ENCODE peak calls at places on chromosome 2, in five cellular contexts. N, U, P, X and E are unnamed samples.

GRCh38 chr2:12050381-12050780 is 303.9 kb downstream of the LPIN1 start:
- DNase-seq in X (peak), N (peak), U (peak), P (no peak), E (peak)

GRCh38 chr2:15582645-15583340 is 8.9 kb upstream of the DDX1 start:
- DNase-seq in X (peak), P (no peak), N (no peak), U (peak), E (peak)

GRCh38 chr2:115160523-115161521 is 718.4 kb downstream of the DPP10 start:
- DNase-seq in X (no peak), P (no peak), U (no peak), N (no peak), E (no peak)

GRCh38 chr2:237864940-237865622 is 5.7 kb downstream of the RAMP1 start:
- DNase-seq in X (no peak), U (no peak), P (no peak), N (no peak), E (peak)

GRCh38 chr2:71637736-71638135 is 184.4 kb downstream of the DYSF start:
- DNase-seq in P (no peak), X (no peak), U (no peak), N (no peak), E (no peak)

GRCh38 chr2:6883448-6884122 is 6.0 kb downstream of the RSAD2 start:
- DNase-seq in P (no peak), U (no peak), N (no peak), X (no peak), E (no peak)

GRCh38 chr2:239165206-239165831 is 235.5 kb downstream of the HDAC4 start:
- DNase-seq in N (no peak), U (no peak), X (no peak), P (no peak), E (no peak)

GRCh38 chr2:25822190-25823117 is 55.8 kb downstream of the ASXL2 start:
- DNase-seq in U (peak), X (peak), N (peak), P (peak), E (no peak)

GRCh38 chr2:16005819-16006536 is 65.6 kb downstream of the MYCN start:
- DNase-seq in P (no peak), U (no peak), X (peak), N (no peak), E (no peak)

GRCh38 chr2:189348369-189348768 is 92.9 kb upstream of the WDR75 start:
- DNase-seq in U (no peak), P (no peak), X (peak), N (no peak), E (no peak)

GRCh38 chr2:119252186-119253113 is 28.8 kb downstream of the STEAP3 start:
- DNase-seq in P (no peak), X (peak), N (peak), U (peak), E (peak)

GRCh38 chr2:166434491-166434890 is 58.7 kb upstream of the SCN9A start:
- DNase-seq in X (no peak), P (no peak), U (no peak), N (no peak), E (no peak)

GRCh38 chr2:55138546-55139288 is 88.5 kb upstream of the RTN4 start:
- DNase-seq in X (no peak), P (no peak), N (no peak), U (no peak), E (no peak)

GRCh38 chr2:146246734-146247523 is 1597.9 kb upstream of the ACVR2A start:
- DNase-seq in X (peak), P (no peak), N (no peak), U (peak), E (peak)

GRCh38 chr2:127829845-127830246 is 18.9 kb upstream of the WDR33 start:
- DNase-seq in N (no peak), U (no peak), P (peak), X (no peak), E (no peak)

GRCh38 chr2:23567382-23567781 is 182.4 kb downstream of the KLHL29 start:
- DNase-seq in N (no peak), P (no peak), U (no peak), X (no peak), E (peak)

GRCh38 chr2:26164231-26164630 is 8.7 kb upstream of the GAREM2 start:
- DNase-seq in N (no peak), U (no peak), X (no peak), P (no peak), E (no peak)